ENCODE peak calls at places on chromosomes 5 and 9, in ten cellular contexts. V is left colon, Q is retina, Z is transverse colon, S is WTC11, H is psoas muscle, E is SK-N-MC, X is NCI-H774, K is fibroblast of lung, A is heart right ventricle. L is an unnamed sample.

GRCh38 chr5:72065751-72066255 is 41.5 kb upstream of the MAP1B start:
- DNase-seq in H (no peak), X (peak; percentile 74), Z (no peak), K (peak; percentile 12), V (peak; percentile 4), A (no peak), E (no peak), Q (peak; percentile 86), S (peak; percentile 82), L (no peak)

GRCh38 chr9:113913426-113914195 is 37.5 kb downstream of the ZNF618 start:
- DNase-seq in A (no peak), Z (no peak), X (no peak), K (peak; percentile 46), S (no peak), H (peak; percentile 81), E (no peak), V (no peak), Q (no peak), L (peak; percentile 65)

GRCh38 chr9:125649315-125649714 is 57.7 kb downstream of the MAPKAP1 start:
- DNase-seq in E (no peak), H (peak; percentile 56), A (no peak), K (peak; percentile 47), X (no peak), Q (no peak), V (no peak), Z (no peak), S (no peak), L (no peak)

GRCh38 chr5:136285501-136285900 is 79.8 kb downstream of the TRPC7 start:
- DNase-seq in E (no peak), A (no peak), H (no peak), V (no peak), Q (no peak), S (no peak), X (no peak), K (peak; percentile 9), Z (no peak), L (no peak)

GRCh38 chr5:19179561-19179960 is 808.4 kb downstream of the CDH18 start:
- DNase-seq in Z (no peak), S (no peak), Q (peak; percentile 40), V (no peak), A (no peak), H (no peak), X (no peak), E (no peak), K (no peak), L (no peak)

GRCh38 chr5:6545770-6546690 is 86.8 kb downstream of the NSUN2 start:
- DNase-seq in E (no peak), V (no peak), Q (no peak), X (peak; percentile 97), H (no peak), Z (no peak), A (no peak), S (no peak), K (no peak), L (no peak)

GRCh38 chr9:112061152-112061740 is 113.9 kb downstream of the SUSD1 start:
- DNase-seq in H (peak; percentile 58), V (peak; percentile 47), X (no peak), Z (peak; percentile 59), K (peak; percentile 97), A (peak; percentile 24), Q (no peak), S (no peak), E (no peak), L (peak; percentile 49)

GRCh38 chr5:149938791-149939358 is 5.7 kb downstream of the PDE6A start:
- DNase-seq in Q (no peak), A (no peak), V (no peak), Z (no peak), S (no peak), H (no peak), E (no peak), X (no peak), K (peak; percentile 54), L (no peak)

L was measured in body of pancreas.